ENCODE peak calls at places on chromosomes 3 and 15, in ten cellular contexts. T is HFF-Myc, X is psoas muscle, H is H1, K is endothelial cell of umbilical vein, A is ascending aorta, I is foreskin fibroblast, Q is fibroblast of mammary gland, C is GM12865, M is GM23248. V is an unnamed sample.

GRCh38 chr3:196517919-196518318 is 2.8 kb upstream of the SMCO1 start:
- DNase-seq in T (no peak), K (no peak), H (no peak), C (peak), A (no peak), I (no peak), X (no peak), Q (no peak), M (no peak), V (no peak)

GRCh38 chr15:47179988-47180387 is 537.3 kb upstream of the SEMA6D start:
- DNase-seq in C (no peak), A (no peak), H (no peak), I (no peak), T (no peak), X (no peak), Q (no peak), M (no peak), K (no peak), V (no peak)

GRCh38 chr3:9918261-9919038 is 1.6 kb downstream of the IL17RC start:
- DNase-seq in Q (no peak), I (no peak), X (no peak), H (no peak), C (no peak), T (no peak), K (no peak), M (no peak), A (no peak), V (no peak)

GRCh38 chr3:197364410-197365071 is 66.1 kb upstream of the DLG1 start:
- DNase-seq in T (no peak), H (no peak), K (peak), I (no peak), Q (no peak), M (peak), A (peak), X (no peak), C (no peak), V (no peak)

GRCh38 chr3:98564282-98565005 is 29.0 kb downstream of the CPOX start:
- DNase-seq in H (no peak), A (no peak), C (peak), I (no peak), Q (no peak), M (no peak), X (no peak), K (no peak), T (no peak), V (no peak)

GRCh38 chr3:45960289-45960688 is 17.0 kb downstream of the CXCR6 start:
- DNase-seq in M (no peak), K (no peak), Q (no peak), X (no peak), T (no peak), A (no peak), H (no peak), C (no peak), I (no peak), V (no peak)

GRCh38 chr3:27943106-27943505 is 221.0 kb upstream of the EOMES start:
- DNase-seq in C (peak), H (peak), I (no peak), A (no peak), Q (peak), K (no peak), X (no peak), T (no peak), M (peak), V (no peak)

GRCh38 chr3:13624671-13625125 is 75.8 kb downstream of the FBLN2 start:
- DNase-seq in K (no peak), C (no peak), H (no peak), A (no peak), M (no peak), X (no peak), Q (no peak), T (no peak), I (no peak), V (no peak)

GRCh38 chr15:49225572-49226281 is 55.7 kb downstream of the GALK2 start:
- DNase-seq in Q (peak), M (peak), X (no peak), A (no peak), I (no peak), H (peak), C (no peak), T (no peak), K (peak), V (no peak)

GRCh38 chr3:123878807-123879206 is 5.3 kb downstream of the MYLK start:
- DNase-seq in I (no peak), Q (no peak), M (no peak), C (no peak), A (no peak), K (no peak), T (no peak), H (no peak), X (no peak), V (no peak)

GRCh38 chr3:149581681-149582349 is 76.0 kb downstream of the WWTR1 start:
- DNase-seq in Q (peak), A (peak), I (peak), T (peak), X (peak), C (peak), H (no peak), M (peak), K (peak), V (peak)

DNA sequence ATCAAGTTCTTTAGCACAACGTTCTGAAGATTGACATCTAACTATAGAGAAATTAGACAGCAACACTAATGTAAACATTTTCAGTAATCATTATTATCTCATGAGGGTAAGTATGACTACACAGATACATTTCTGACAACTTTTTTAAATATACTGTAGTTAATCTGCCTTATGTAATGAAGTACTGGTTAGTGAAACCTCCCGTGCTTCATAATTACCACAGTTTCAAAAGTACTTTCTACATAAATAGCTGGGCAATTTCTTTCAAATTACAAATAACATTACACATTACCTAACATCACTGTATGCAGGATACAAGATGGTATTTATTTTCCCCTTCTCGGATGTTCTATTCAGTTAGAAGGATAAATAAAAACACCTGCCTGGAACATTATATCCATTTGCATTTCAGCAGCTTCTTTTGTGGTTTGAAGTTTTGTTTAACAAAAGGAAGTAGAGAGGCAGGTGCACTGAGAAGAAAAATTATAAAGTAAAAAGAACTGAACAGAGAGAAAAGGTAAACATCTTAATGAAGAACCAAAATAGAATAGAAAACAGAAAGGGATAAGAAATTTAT is 1241.5 kb upstream of the GBE1 start:
- DNase-seq in I (no peak), H (no peak), K (no peak), Q (no peak), C (no peak), A (no peak), T (no peak), X (no peak), M (no peak), V (no peak)
- H3K4me3 ChIP-seq in I (no peak), H (no peak), K (no peak), Q (no peak), C (no peak), A (no peak), T (no peak), X (no peak), M (no peak), V (no peak)

GRCh38 chr3:51968175-51968681 is 974 bp upstream of the PCBP4 start:
- DNase-seq in X (no peak), M (peak), A (no peak), T (peak), C (no peak), K (no peak), I (no peak), Q (peak), H (no peak), V (no peak)

GRCh38 chr3:51967384-51968174 is at the start of gene PCBP4:
- DNase-seq in C (peak), H (peak), T (no peak), K (peak), Q (no peak), M (peak), I (no peak), X (peak), A (peak), V (peak)

GRCh38 chr3:51970606-51971300 is 3.1 kb downstream of the ABHD14B start:
- DNase-seq in K (no peak), H (no peak), X (no peak), M (no peak), Q (no peak), I (no peak), A (no peak), C (no peak), T (no peak), V (no peak)

GRCh38 chr3:51969841-51970240 is 2.6 kb upstream of the PCBP4 start:
- DNase-seq in Q (no peak), X (no peak), K (no peak), H (no peak), T (no peak), M (no peak), C (no peak), I (no peak), A (no peak), V (no peak)

DNA sequence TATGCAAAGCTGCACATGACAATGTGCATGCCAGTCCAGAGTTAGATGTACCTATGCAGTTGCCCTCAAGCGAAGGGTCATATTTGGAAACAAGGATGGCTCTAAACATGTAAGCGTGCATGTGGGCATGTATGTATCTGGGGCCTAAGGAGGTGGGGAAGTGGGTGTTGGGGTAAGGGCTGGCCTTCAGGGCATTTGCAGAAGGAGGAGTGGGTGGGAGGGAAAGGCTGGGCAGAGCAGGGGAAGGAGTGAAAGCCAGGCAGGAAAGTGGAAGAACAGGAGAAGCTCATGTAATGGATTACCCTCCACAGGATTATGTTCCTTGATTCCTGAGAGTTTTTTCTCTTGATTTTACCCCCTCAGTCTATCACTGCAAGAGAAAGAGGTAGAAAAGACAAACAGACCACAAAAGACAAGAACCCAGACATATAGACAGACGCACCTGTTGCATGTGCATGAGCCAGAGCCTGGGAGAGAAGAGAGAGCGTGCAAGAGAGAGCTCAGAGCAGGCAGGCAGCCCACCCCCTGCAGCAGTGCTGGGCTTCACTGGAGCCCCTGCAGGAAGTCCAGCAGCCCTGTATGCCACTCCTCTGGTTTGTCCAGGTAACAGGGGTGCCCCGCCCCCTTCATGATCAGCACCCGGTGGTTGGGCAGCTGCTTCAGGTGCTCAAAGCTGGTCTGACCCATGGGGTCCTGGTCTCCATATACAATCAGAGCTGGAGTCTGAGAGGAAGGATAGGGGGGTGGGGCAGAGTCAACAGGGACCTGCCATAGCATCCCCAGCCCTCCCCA is 1.8 kb upstream of the PCBP4 start:
- DNase-seq in I (no peak), H (no peak), K (no peak), X (no peak), M (no peak), C (no peak), Q (no peak), A (no peak), T (no peak), V (no peak)
- H3K4me3 ChIP-seq in I (no peak), H (no peak), K (no peak), X (no peak), M (no peak), C (no peak), Q (no peak), A (no peak), T (no peak), V (peak)

GRCh38 chr3:50267280-50267913 is 1.6 kb upstream of the SEMA3B start:
- DNase-seq in M (peak), A (peak), X (peak), H (peak), C (no peak), T (no peak), Q (no peak), I (no peak), K (no peak), V (no peak)

GRCh38 chr3:50266808-50267207 is 2.1 kb upstream of the SEMA3B start:
- DNase-seq in K (no peak), M (no peak), C (no peak), T (no peak), A (no peak), Q (no peak), I (no peak), H (no peak), X (no peak), V (no peak)

GRCh38 chr3:50269460-50269859 is 513 bp downstream of the SEMA3B start:
- DNase-seq in K (no peak), M (no peak), T (no peak), A (no peak), X (no peak), I (no peak), Q (no peak), H (no peak), C (no peak), V (no peak)

GRCh38 chr3:50268703-50269451 is at the start of gene SEMA3B:
- DNase-seq in A (peak), Q (no peak), M (peak), C (no peak), I (peak), X (peak), H (no peak), K (no peak), T (no peak), V (peak)

GRCh38 chr3:50268276-50268675 is 671 bp upstream of the SEMA3B start:
- DNase-seq in T (no peak), H (no peak), I (no peak), Q (peak), K (no peak), X (no peak), A (no peak), C (no peak), M (no peak), V (no peak)
- H3K4me3 ChIP-seq in T (no peak), H (no peak), I (peak), Q (no peak), K (no peak), X (peak), A (no peak), C (no peak), M (no peak), V (peak)

DNA sequence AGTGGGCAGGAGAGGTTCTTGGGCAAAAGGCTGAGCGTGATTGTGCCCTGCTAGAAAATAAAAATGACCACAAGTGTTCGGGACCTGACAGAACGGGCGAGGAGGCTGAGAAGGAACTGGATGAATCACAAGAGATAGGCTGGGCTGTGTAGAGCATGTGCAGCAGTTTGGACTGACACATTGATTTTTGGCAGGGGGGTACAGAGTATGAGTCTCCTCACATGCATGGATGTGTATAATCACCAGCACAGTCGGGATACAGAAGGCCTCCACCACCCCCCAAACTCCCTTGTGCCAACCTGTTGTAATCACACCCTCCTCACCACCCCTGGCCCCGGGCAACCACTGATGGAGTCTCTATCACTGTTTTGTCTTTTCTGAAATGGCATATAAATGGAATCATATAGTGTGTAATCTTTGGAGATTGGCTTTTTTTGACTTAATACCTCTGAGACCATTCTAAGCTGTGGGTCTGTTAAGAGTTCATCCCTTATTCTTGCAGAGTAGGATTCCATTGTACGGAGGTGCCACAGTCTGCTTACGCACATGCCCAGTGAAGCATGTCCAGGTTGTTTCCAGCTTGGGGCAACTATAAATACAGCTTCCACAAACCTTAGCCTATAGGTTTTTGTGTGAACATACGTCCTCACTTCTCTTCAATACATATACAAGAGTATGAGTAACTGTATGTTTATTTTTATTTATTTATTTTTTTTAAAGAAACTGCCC is 438.8 kb downstream of the FOXP1 start:
- DNase-seq in X (no peak), I (no peak), M (no peak), K (no peak), C (no peak), Q (no peak), A (no peak), T (no peak), H (no peak), V (no peak)
- H3K4me3 ChIP-seq in X (no peak), I (no peak), M (no peak), K (no peak), C (no peak), Q (no peak), A (no peak), T (no peak), H (no peak), V (no peak)

GRCh38 chr3:42340466-42340865 is 69.9 kb downstream of the LYZL4 start:
- DNase-seq in X (no peak), H (no peak), M (no peak), C (no peak), Q (no peak), K (no peak), T (no peak), A (no peak), I (no peak), V (no peak)

GRCh38 chr3:42351221-42351620 is 59.2 kb downstream of the LYZL4 start:
- DNase-seq in K (no peak), I (peak), X (no peak), H (no peak), C (no peak), M (peak), T (peak), Q (peak), A (no peak), V (no peak)

GRCh38 chr3:42347928-42348327 is 62.5 kb downstream of the LYZL4 start:
- DNase-seq in C (no peak), A (no peak), M (no peak), I (no peak), H (no peak), K (no peak), X (no peak), T (no peak), Q (no peak), V (no peak)

GRCh38 chr3:42349765-42350594 is 60.4 kb downstream of the LYZL4 start:
- DNase-seq in X (no peak), I (no peak), T (no peak), C (no peak), H (no peak), M (no peak), Q (no peak), K (no peak), A (no peak), V (no peak)

GRCh38 chr3:42345811-42346210 is 64.6 kb downstream of the LYZL4 start:
- DNase-seq in C (peak), K (no peak), H (no peak), Q (no peak), M (no peak), I (no peak), A (no peak), T (no peak), X (no peak), V (no peak)
- H3K4me3 ChIP-seq in C (no peak), K (no peak), H (no peak), Q (no peak), M (no peak), I (no peak), A (no peak), T (no peak), X (no peak), V (no peak)

DNA sequence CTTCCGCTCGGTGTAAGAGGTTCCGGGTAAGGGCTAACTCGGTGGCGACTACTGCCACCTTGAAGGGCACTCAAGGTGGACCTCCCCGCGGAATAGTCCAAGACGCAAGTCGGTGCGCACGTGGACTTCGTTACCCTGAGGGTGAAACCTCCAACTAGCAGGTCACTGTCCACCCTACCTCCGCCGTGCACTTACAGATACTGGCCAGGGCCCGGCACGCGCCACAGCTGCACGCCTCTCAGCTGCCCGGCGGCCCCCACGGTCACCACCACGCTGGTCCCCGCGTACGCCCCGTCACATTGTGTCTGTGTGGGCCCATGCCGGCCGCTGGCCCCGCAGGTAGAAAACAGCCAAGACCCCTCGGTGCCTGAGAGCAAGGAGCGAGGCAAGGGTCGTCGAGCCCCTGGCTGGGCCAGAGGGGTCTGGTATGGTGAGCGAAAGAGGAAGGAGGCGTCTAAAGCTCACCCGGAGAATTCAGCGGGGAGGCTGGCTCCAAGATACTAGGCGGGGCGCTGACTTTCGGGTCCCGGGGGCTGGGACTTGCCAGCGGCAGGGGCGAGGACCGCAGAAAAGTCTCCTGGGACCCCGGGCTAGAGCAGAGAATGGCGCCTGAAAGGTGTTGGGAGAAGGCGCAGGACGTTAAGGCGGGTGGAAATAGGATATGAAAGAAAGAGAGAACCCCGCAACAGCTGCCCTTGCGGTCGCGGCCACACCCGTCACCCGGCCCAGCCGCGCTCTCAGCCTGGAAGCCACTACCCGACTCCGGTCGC is 930 bp downstream of the LTK start:
- DNase-seq in I (no peak), T (no peak), H (peak), C (peak), M (peak), Q (no peak), X (no peak), A (no peak), K (no peak), V (no peak)
- H3K4me3 ChIP-seq in I (peak), T (peak), H (peak), C (no peak), M (peak), Q (peak), X (peak), A (peak), K (no peak), V (peak)

GRCh38 chr3:31943041-31943440 is 38.0 kb downstream of the OSBPL10 start:
- DNase-seq in A (no peak), C (no peak), I (no peak), H (no peak), X (no peak), Q (no peak), K (no peak), M (no peak), T (no peak), V (no peak)
- H3K4me3 ChIP-seq in A (no peak), C (no peak), I (no peak), H (no peak), X (no peak), Q (no peak), K (no peak), M (no peak), T (no peak), V (no peak)

GRCh38 chr3:177102526-177102925 is 94.8 kb downstream of the TBL1XR1 start:
- DNase-seq in X (no peak), K (no peak), Q (peak), M (peak), H (no peak), I (no peak), A (no peak), T (no peak), C (no peak), V (no peak)
- H3K4me3 ChIP-seq in X (no peak), K (no peak), Q (no peak), M (no peak), H (no peak), I (no peak), A (no peak), T (no peak), C (no peak), V (no peak)

DNA sequence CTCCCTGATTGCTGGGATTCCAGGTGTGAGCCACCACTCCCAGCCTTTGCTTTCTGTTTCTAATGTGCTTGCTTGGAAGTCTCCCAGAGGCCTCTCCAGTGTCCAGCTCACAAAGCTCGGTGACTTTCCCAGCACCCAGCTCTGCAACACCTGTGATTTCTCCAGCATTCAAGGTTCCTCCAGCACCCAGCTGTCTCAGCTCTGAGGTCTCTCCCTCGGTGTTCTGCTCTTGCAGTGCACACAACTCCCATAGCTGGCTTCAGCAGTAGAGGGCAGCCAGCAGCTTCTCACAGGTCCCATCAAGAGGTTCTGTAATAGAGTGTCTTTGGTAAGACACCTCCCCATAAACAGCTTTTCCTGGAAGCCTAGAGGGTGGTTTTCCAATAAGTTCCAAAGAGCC is 75.0 kb downstream of the GRM7 start:
- DNase-seq in A (no peak), C (peak), M (no peak), X (no peak), H (no peak), Q (no peak), K (no peak), I (no peak), T (no peak), V (no peak)
- H3K4me3 ChIP-seq in A (no peak), C (no peak), M (no peak), X (no peak), H (no peak), Q (no peak), K (no peak), I (no peak), T (no peak), V (no peak)

GRCh38 chr3:127137757-127138536 is 55.0 kb upstream of the PRR23E start:
- DNase-seq in H (no peak), Q (no peak), M (no peak), I (no peak), C (no peak), K (no peak), A (no peak), X (no peak), T (no peak), V (no peak)
- H3K4me3 ChIP-seq in H (no peak), Q (no peak), M (no peak), I (no peak), C (no peak), K (no peak), A (no peak), X (peak), T (no peak), V (no peak)

V was measured in dorsolateral prefrontal cortex.